ENCODE peak calls at places on chromosomes 3 and 15, in five cellular contexts. R, L, M, O and Z are unnamed samples.

GRCh38 chr3:68972358-68972979 is 40.1 kb upstream of the TAFA4 start:
- DNase-seq in R (peak), L (peak), M (peak), O (peak), Z (peak)

GRCh38 chr3:8938021-8938420 is 25.3 kb downstream of the RAD18 start:
- DNase-seq in R (peak), L (no peak), M (no peak), O (no peak), Z (no peak)

GRCh38 chr15:80072285-80072684 is 12.8 kb downstream of the ZFAND6 start:
- DNase-seq in R (peak), L (peak), M (peak), O (no peak), Z (peak)

GRCh38 chr3:74057169-74057568 is 432.4 kb upstream of the PDZRN3 start:
- DNase-seq in R (no peak), L (no peak), M (no peak), O (no peak), Z (no peak)

GRCh38 chr15:93378547-93378946 is 289.5 kb upstream of the RGMA start:
- DNase-seq in R (no peak), L (no peak), M (no peak), O (peak), Z (no peak)

GRCh38 chr3:108554233-108554632 is 35.0 kb downstream of the CIP2A start:
- DNase-seq in R (no peak), L (no peak), M (no peak), O (no peak), Z (no peak)

GRCh38 chr3:155370198-155370597 is 76.7 kb upstream of the STRIT1 start:
- DNase-seq in R (no peak), L (no peak), M (no peak), O (no peak), Z (no peak)

GRCh38 chr3:133996251-133996661 is 33.5 kb downstream of the SLCO2A1 start:
- DNase-seq in R (no peak), L (no peak), M (no peak), O (no peak), Z (peak)

GRCh38 chr3:37319784-37320183 is 145.4 kb upstream of the LRRFIP2 start:
- DNase-seq in R (no peak), L (no peak), M (no peak), O (no peak), Z (no peak)

GRCh38 chr3:63687569-63688233 is 35.2 kb downstream of the SNTN start:
- DNase-seq in R (no peak), L (no peak), M (no peak), O (no peak), Z (no peak)

GRCh38 chr3:188875413-188875812 is 296.4 kb upstream of the TPRG1 start:
- DNase-seq in R (no peak), L (no peak), M (no peak), O (no peak), Z (no peak)

GRCh38 chr3:15708882-15709677 is 88.7 kb downstream of the ANKRD28 start:
- DNase-seq in R (peak), L (no peak), M (no peak), O (no peak), Z (no peak)

GRCh38 chr3:128416578-128417150 is 50.0 kb downstream of the DNAJB8 start:
- DNase-seq in R (peak), L (peak), M (no peak), O (no peak), Z (no peak)

GRCh38 chr3:103388214-103388613 is 953.4 kb downstream of the ZPLD1 start:
- DNase-seq in R (no peak), L (no peak), M (no peak), O (no peak), Z (no peak)

GRCh38 chr3:23459915-23460546 is 256.9 kb downstream of the UBE2E2 start:
- DNase-seq in R (no peak), L (no peak), M (no peak), O (no peak), Z (no peak)

GRCh38 chr15:25171111-25171811 is 216.5 kb downstream of the SNRPN start:
- DNase-seq in R (no peak), L (peak), M (no peak), O (peak), Z (no peak)

GRCh38 chr3:182327196-182327681 is 466.1 kb upstream of the ATP11B start:
- DNase-seq in R (no peak), L (peak), M (no peak), O (no peak), Z (no peak)

GRCh38 chr15:84818221-84819131 is 1.3 kb downstream of the ALPK3 start:
- DNase-seq in R (no peak), L (no peak), M (no peak), O (no peak), Z (no peak)

GRCh38 chr3:193842029-193842782 is 249.2 kb downstream of the OPA1 start:
- DNase-seq in R (no peak), L (no peak), M (peak), O (no peak), Z (no peak)

GRCh38 chr3:172675371-172676193 is 35.3 kb downstream of the NCEH1 start:
- DNase-seq in R (peak), L (peak), M (peak), O (no peak), Z (peak)

GRCh38 chr3:113166719-113167492 is 44.5 kb upstream of the BOC start:
- DNase-seq in R (peak), L (peak), M (no peak), O (peak), Z (peak)

GRCh38 chr3:128867200-128868125 is 12.0 kb upstream of the ACAD9 start:
- DNase-seq in R (peak), L (no peak), M (no peak), O (no peak), Z (no peak)

GRCh38 chr3:169203631-169204550 is 459.6 kb downstream of the MECOM start:
- DNase-seq in R (no peak), L (no peak), M (no peak), O (no peak), Z (no peak)

GRCh38 chr3:141877911-141878310 is 1.5 kb downstream of the ATP1B3 start:
- DNase-seq in R (peak), L (no peak), M (no peak), O (no peak), Z (no peak)

GRCh38 chr15:25776071-25776740 is 86.9 kb downstream of the ATP10A start:
- DNase-seq in R (no peak), L (no peak), M (no peak), O (no peak), Z (no peak)

GRCh38 chr15:77821188-77821958 is 188.7 kb upstream of the LINGO1 start:
- DNase-seq in R (peak), L (peak), M (peak), O (no peak), Z (peak)

GRCh38 chr15:55552926-55553325 is 35.2 kb downstream of the PYGO1 start:
- DNase-seq in R (no peak), L (peak), M (no peak), O (no peak), Z (peak)

GRCh38 chr3:15449489-15449888 is 22.1 kb downstream of the EAF1 start:
- DNase-seq in R (no peak), L (no peak), M (no peak), O (peak), Z (no peak)

GRCh38 chr3:77913524-77914174 is 873.8 kb downstream of the ROBO2 start:
- DNase-seq in R (no peak), L (no peak), M (no peak), O (no peak), Z (no peak)

GRCh38 chr3:29065211-29065785 is 215.6 kb upstream of the RBMS3 start:
- DNase-seq in R (peak), L (peak), M (no peak), O (no peak), Z (peak)

DNA sequence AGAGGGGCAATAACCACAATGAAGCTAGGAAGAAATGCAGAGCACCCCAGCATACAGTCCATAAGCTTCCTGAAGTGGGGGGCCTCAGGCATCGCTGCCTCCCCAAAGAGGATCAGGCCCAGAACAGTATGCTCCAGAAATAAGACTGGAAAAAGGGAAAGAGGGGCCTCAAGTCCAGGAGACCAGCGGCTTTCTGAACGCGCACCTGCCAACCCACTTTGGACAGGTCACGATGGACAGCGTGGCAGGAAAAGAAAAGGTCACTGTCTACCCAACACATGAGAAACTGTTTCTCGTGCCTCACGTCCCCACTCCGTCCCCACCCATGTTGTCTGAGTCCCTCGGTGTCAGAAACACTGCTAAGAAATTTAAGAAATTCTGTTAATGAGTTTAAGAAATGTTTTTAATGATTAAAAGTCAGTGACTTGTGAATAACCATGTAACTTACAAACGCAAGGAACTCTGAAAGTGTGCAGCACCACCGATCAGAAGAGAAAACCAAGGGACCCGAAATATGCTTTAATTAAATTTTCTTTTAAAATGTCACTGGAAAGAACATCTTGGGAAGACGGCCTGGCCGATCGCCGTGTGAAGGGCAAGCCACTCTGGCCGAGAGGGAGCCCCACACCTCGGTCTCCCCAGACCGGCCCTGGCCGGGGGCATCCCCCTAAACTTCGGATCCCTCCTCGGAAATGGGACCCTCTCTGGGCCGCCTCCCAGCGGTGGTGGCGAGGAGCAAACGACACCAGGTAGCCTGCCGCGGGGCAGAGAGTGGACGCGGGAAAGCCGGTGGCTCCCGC is 1.7 kb upstream of the PPARG start:
- DNase-seq in R (no peak), L (peak), M (peak), O (no peak), Z (peak)
- TF ChIP-seq CTCF in R (no peak), L (no peak), M (no peak), O (no peak), Z (no peak)

GRCh38 chr15:75720787-75721461 is 8.3 kb upstream of the CSPG4 start:
- DNase-seq in R (peak), L (peak), M (peak), O (no peak), Z (no peak)
- TF ChIP-seq CTCF in R (peak), L (peak), M (peak), O (peak), Z (peak)

GRCh38 chr15:95653361-95653805 is 677.1 kb upstream of the NR2F2 start:
- DNase-seq in R (no peak), L (no peak), M (no peak), O (no peak), Z (no peak)

GRCh38 chr15:95659646-95660045 is 670.9 kb upstream of the NR2F2 start:
- DNase-seq in R (no peak), L (no peak), M (no peak), O (no peak), Z (no peak)

DNA sequence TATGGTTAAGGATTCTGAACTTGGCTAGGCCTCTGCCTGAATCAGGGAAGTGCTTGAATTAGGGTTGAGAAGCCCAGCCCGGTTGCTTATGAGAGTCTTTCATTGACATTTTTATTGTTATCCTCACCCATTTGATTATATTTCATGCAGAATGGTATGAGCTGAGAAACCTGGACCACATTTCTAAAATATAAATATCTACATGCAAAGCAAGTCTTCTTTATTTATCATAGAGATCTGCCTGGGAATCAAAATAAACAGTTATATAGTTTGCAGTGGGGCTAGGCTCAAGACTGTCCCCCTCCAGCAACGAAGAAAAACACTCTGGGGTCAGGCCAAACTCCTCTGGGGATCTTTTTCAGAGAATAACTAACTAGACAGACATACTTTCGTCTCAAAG is 675.4 kb upstream of the NR2F2 start:
- DNase-seq in R (no peak), L (no peak), M (no peak), O (no peak), Z (no peak)
- TF ChIP-seq CTCF in R (no peak), L (no peak), M (no peak), O (no peak), Z (no peak)

GRCh38 chr3:164365242-164365641 is 713.1 kb downstream of the SI start:
- DNase-seq in R (no peak), L (no peak), M (no peak), O (no peak), Z (no peak)
- TF ChIP-seq CTCF in R (no peak), L (no peak), M (no peak), O (no peak), Z (no peak)

DNA sequence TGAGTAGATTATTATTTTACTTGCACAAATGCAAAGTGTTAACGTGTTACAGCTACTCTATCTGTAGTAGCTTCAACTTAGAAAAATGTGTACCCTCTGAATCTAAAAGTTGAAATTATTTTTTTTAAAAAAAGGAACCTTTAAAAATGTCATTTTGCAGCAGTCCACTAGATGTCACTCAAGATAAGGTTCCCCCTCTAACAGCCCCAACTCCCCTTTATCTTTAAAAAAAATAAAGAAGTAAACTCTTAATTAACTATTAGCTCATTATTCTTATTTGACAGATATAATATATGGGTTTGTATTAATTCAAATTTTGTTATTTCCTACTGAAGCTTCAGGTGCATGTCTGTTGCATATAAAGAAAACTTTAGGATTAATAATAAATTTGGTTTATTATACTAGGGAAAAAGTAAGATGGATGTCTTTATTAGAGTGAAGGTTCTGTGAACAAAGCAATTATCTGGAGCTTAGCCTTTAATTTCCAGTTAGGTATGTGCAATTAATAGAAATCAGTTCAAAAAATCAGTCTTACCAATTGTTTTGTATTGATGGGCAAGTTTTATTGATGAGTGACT is 288.5 kb downstream of the VGLL3 start:
- DNase-seq in R (peak), L (no peak), M (peak), O (no peak), Z (no peak)
- TF ChIP-seq CTCF in R (peak), L (peak), M (no peak), O (no peak), Z (peak)